ENCODE peak calls at places on chromosomes 5 and 9, in nine cellular contexts. V is activated T-cell treated with anti-CD3 and anti-CD28 coated beads for 1 hour; C is GM04504; K is cardiac fibroblast; M is NCI-H1417; I is activated CD4-positive, alpha-beta memory T cell treated with anti-CD3 and anti-CD28 coated beads, Interleukin-2, amount 10 ng/mL, durations not matched to agents 7 days and 5 days; R is stimulated activated CD4-positive, alpha-beta T cell treated with anti-CD3 and anti-CD28 coated beads, Interleukin-1b, Interleukin-23, amount 100 ng/mL, for 4 hours; D is left colon; O is bronchial epithelial cell. S is an unnamed sample.

GRCh38 chr5:172757394-172758010 is 13.5 kb downstream of the DUSP1 start:
- DNase-seq in C (no peak), O (no peak), V (no peak), M (no peak), R (no peak), I (no peak), D (no peak), K (no peak), S (no peak)

GRCh38 chr9:122325124-122325523 is 45.7 kb upstream of the PTGS1 start:
- DNase-seq in I (no peak), V (no peak), R (no peak), M (no peak), C (no peak), O (no peak), D (no peak), K (no peak), S (no peak)

GRCh38 chr5:35443803-35444595 is 173.7 kb upstream of the SPEF2 start:
- DNase-seq in K (no peak), M (no peak), O (no peak), C (no peak), V (no peak), R (no peak), D (peak), I (no peak), S (no peak)

GRCh38 chr9:135387976-135388375 is 91.6 kb upstream of the PPP1R26 start:
- DNase-seq in O (no peak), R (no peak), M (no peak), D (no peak), K (no peak), I (no peak), V (no peak), C (no peak), S (no peak)

GRCh38 chr9:81683704-81684103 is 5.6 kb downstream of the TLE1 start:
- DNase-seq in V (no peak), D (no peak), O (no peak), K (no peak), I (no peak), R (no peak), M (no peak), C (no peak), S (no peak)

GRCh38 chr5:145681686-145682085 is 153.5 kb downstream of the PRELID2 start:
- DNase-seq in K (peak), D (peak), M (peak), V (no peak), O (peak), R (no peak), I (peak), C (peak), S (peak)

GRCh38 chr5:91123896-91124295 is 259.2 kb downstream of the ARRDC3 start:
- DNase-seq in K (no peak), C (no peak), I (no peak), O (no peak), V (no peak), D (no peak), R (no peak), M (no peak), S (no peak)

GRCh38 chr9:36893911-36894310 is 140.2 kb downstream of the PAX5 start:
- DNase-seq in I (no peak), O (no peak), K (no peak), V (no peak), R (no peak), M (no peak), C (no peak), D (no peak), S (no peak)

GRCh38 chr5:75890546-75890945 is 173.3 kb upstream of the POC5 start:
- DNase-seq in M (no peak), V (no peak), K (no peak), D (no peak), C (no peak), R (no peak), I (no peak), O (peak), S (no peak)

S was measured in activated CD8-positive, alpha-beta T cell treated with anti-CD3 and anti-CD28 coated beads, Interleukin-2, amount 10 ng/mL, durations not matched to agents 7 days and 5 days.